ENCODE peak calls at places on chromosome 16, in four cellular contexts. R is H1, G is GM12878, T is stomach. M is an unnamed sample.

GRCh38 chr16:8678068-8678927 is 3.9 kb downstream of the ABAT start:
- DNase-seq in R (no peak), G (no peak), T (no peak), M (no peak)

GRCh38 chr16:7503688-7504087 is 171.0 kb downstream of the RBFOX1 start:
- DNase-seq in R (no peak), G (no peak), T (no peak), M (no peak)

GRCh38 chr16:68676113-68676860 is 31.2 kb downstream of the CDH3 start:
- DNase-seq in R (no peak), G (no peak), T (no peak), M (no peak)

GRCh38 chr16:29926675-29927522 is 873 bp upstream of the KCTD13 start:
- DNase-seq in R (no peak), G (no peak), T (no peak), M (peak)

GRCh38 chr16:85954927-85955539 is 56.1 kb downstream of the IRF8 start:
- DNase-seq in R (no peak), G (no peak), T (no peak), M (no peak)

GRCh38 chr16:8850279-8850885 is 18.4 kb downstream of the CARHSP1 start:
- DNase-seq in R (no peak), G (no peak), T (no peak), M (no peak)

GRCh38 chr16:15032547-15033308 is 23.1 kb downstream of the NTAN1 start:
- DNase-seq in R (no peak), G (no peak), T (no peak), M (peak)

GRCh38 chr16:22192261-22193133 is 13.6 kb upstream of the EEF2K start:
- DNase-seq in R (no peak), G (peak), T (peak), M (peak)

GRCh38 chr16:67713647-67714273 is 5.4 kb downstream of the GFOD2 start:
- DNase-seq in R (no peak), G (no peak), T (no peak), M (peak)

GRCh38 chr16:19698480-19699465 is 19.3 kb downstream of the KNOP1 start:
- DNase-seq in R (no peak), G (no peak), T (no peak), M (no peak)

GRCh38 chr16:49459953-49460735 is 86.5 kb downstream of the C16orf78 start:
- DNase-seq in R (no peak), G (no peak), T (peak), M (no peak)

GRCh38 chr16:9992441-9992840 is 189.8 kb downstream of the GRIN2A start:
- DNase-seq in R (no peak), G (no peak), T (no peak), M (no peak)

GRCh38 chr16:986925-987581 is 5.5 kb downstream of the SOX8 start:
- DNase-seq in R (no peak), G (no peak), T (no peak), M (no peak)

GRCh38 chr16:51473091-51473490 is 322.0 kb upstream of the SALL1 start:
- DNase-seq in R (no peak), G (no peak), T (no peak), M (no peak)

GRCh38 chr16:27127293-27127692 is 60.6 kb downstream of the C16orf82 start:
- DNase-seq in R (no peak), G (no peak), T (no peak), M (no peak)

GRCh38 chr16:64780445-64780844 is 341.4 kb downstream of the CDH11 start:
- DNase-seq in R (no peak), G (no peak), T (no peak), M (no peak)
- H3K27ac ChIP-seq in R (no peak), G (no peak), T (no peak), M (no peak)

GRCh38 chr16:24074574-24074973 is 181.6 kb upstream of the CACNG3 start:
- DNase-seq in R (no peak), G (no peak), T (no peak), M (no peak)

GRCh38 chr16:24073321-24073720 is 182.8 kb upstream of the CACNG3 start:
- DNase-seq in R (no peak), G (no peak), T (no peak), M (no peak)

GRCh38 chr16:24070851-24071250 is 185.3 kb upstream of the CACNG3 start:
- DNase-seq in R (peak), G (peak), T (no peak), M (no peak)

GRCh38 chr16:24069036-24069590 is 187.0 kb upstream of the CACNG3 start:
- DNase-seq in R (no peak), G (no peak), T (no peak), M (no peak)

GRCh38 chr16:24071990-24072389 is 184.1 kb upstream of the CACNG3 start:
- DNase-seq in R (no peak), G (no peak), T (no peak), M (no peak)
- TF ChIP-seq EP300 in R (no peak), G (no peak), T (no peak), M (no peak)

GRCh38 chr16:81181013-81181720 is 57.3 kb upstream of the BCO1 start:
- DNase-seq in R (peak), G (no peak), T (peak), M (peak)
- TF ChIP-seq POLR2AphosphoS5 in R (no peak), G (no peak), T (peak), M (peak)

GRCh38 chr16:84823926-84824325 is 4.1 kb downstream of the CRISPLD2 start:
- DNase-seq in R (no peak), G (no peak), T (no peak), M (no peak)
- H3K27ac ChIP-seq in R (no peak), G (no peak), T (peak), M (peak)

DNA sequence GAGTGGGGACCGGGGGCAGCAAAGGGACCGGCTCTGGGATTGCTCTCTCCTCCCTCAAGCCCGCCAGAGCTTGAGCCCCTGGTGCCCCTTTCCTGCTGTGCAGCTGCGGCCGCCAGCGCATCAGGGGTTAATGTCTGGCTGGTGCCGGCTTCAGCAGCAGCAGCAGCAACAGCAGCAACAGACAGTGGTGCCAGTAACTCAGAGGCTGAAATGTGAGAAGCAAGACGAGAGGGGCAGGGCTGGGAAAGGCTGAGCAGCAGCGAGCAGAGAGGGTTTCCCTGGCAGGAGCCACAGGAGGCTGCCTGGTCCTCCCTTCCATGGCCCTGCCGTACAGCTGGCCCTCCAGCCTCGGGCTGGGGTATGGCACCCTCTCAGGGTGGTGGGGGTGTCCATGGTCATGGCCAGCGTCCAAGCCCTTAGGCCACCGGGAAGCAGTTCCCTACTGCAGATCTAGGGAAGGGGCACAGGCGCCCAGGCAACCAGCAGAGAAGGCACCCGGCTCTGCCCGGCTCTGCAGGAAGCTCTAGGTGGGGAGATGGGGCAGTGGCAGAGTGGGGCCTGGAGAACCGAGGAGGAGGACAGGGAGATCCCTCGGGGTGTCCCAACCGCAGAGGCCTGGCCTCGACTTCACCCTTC is 21.1 kb upstream of the TFAP4 start:
- DNase-seq in R (no peak), G (no peak), T (peak), M (no peak)
- TF ChIP-seq EP300 in R (peak), G (no peak), T (no peak), M (no peak)

DNA sequence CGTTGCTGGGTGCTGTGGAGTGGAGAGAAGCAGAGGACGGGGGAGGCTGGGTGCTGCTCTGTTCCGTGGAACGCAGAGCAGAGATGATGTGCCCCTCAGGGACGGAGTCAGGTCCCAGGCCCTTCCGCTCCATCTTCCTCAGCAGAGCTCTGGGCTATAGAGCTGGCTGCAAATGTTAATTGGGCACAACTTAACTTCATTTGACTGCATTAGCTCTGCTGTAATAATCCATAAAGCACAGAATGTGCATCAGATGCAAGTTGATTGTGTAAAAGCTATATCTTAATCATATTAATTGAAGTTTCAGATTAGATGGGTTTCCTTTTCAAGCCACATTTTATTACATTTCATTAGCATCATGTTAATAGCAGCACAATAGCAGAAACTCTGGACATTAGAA is 212.6 kb downstream of the ABCC12 start:
- DNase-seq in R (no peak), G (no peak), T (no peak), M (no peak)
- TF ChIP-seq POLR2AphosphoS5 in R (no peak), G (no peak), T (no peak), M (no peak)

GRCh38 chr16:89113661-89114060 is 20.0 kb downstream of the ACSF3 start:
- DNase-seq in R (no peak), G (no peak), T (no peak), M (no peak)
- H3K27ac ChIP-seq in R (peak), G (peak), T (no peak), M (no peak)

GRCh38 chr16:28821874-28822519 is 802 bp upstream of the ATXN2L start:
- DNase-seq in R (no peak), G (no peak), T (no peak), M (no peak)
- TF ChIP-seq EP300 in R (no peak), G (no peak), T (no peak), M (no peak)

M was measured in transverse colon.